ENCODE peak calls at places on chromosomes 12 and 14, in four cellular contexts. One of them, this sample, is unnamed.

GRCh38 chr12:120474092-120474960 is 4.8 kb upstream of the SRSF9 start:
- DNase-seq in astrocyte of the spinal cord: peak
- DNase-seq in NCI-H187 treated with DMSO at 0.1 percent for 48 hours: no peak
- DNase-seq in stimulated activated CD4-positive, alpha-beta T cell treated with anti-CD3 and anti-CD28 coated beads, Interleukin-15, amount 100 ng/mL, for 24 hours: no peak
- DNase-seq in this sample: peak

GRCh38 chr14:104221636-104222375 is 83.4 kb downstream of the KIF26A start:
- DNase-seq in astrocyte of the spinal cord: no peak
- DNase-seq in NCI-H187 treated with DMSO at 0.1 percent for 48 hours: no peak
- DNase-seq in stimulated activated CD4-positive, alpha-beta T cell treated with anti-CD3 and anti-CD28 coated beads, Interleukin-15, amount 100 ng/mL, for 24 hours: no peak
- DNase-seq in this sample: no peak

GRCh38 chr12:94615284-94616216 is 34.8 kb downstream of the TMCC3 start:
- DNase-seq in astrocyte of the spinal cord: peak
- DNase-seq in NCI-H187 treated with DMSO at 0.1 percent for 48 hours: no peak
- DNase-seq in stimulated activated CD4-positive, alpha-beta T cell treated with anti-CD3 and anti-CD28 coated beads, Interleukin-15, amount 100 ng/mL, for 24 hours: no peak
- DNase-seq in this sample: peak

GRCh38 chr14:104361921-104362681 is 217.5 kb upstream of the C14orf180 start:
- DNase-seq in astrocyte of the spinal cord: no peak
- DNase-seq in NCI-H187 treated with DMSO at 0.1 percent for 48 hours: no peak
- DNase-seq in stimulated activated CD4-positive, alpha-beta T cell treated with anti-CD3 and anti-CD28 coated beads, Interleukin-15, amount 100 ng/mL, for 24 hours: no peak
- DNase-seq in this sample: no peak

GRCh38 chr14:87491816-87492215 is 501.2 kb downstream of the GALC start:
- DNase-seq in astrocyte of the spinal cord: no peak
- DNase-seq in NCI-H187 treated with DMSO at 0.1 percent for 48 hours: no peak
- DNase-seq in stimulated activated CD4-positive, alpha-beta T cell treated with anti-CD3 and anti-CD28 coated beads, Interleukin-15, amount 100 ng/mL, for 24 hours: no peak
- DNase-seq in this sample: no peak

GRCh38 chr12:92717202-92717601 is 14.4 kb downstream of the PLEKHG7 start:
- DNase-seq in astrocyte of the spinal cord: peak
- DNase-seq in NCI-H187 treated with DMSO at 0.1 percent for 48 hours: no peak
- DNase-seq in stimulated activated CD4-positive, alpha-beta T cell treated with anti-CD3 and anti-CD28 coated beads, Interleukin-15, amount 100 ng/mL, for 24 hours: no peak
- DNase-seq in this sample: peak

GRCh38 chr12:98939350-98939749 is 294.3 kb downstream of the APAF1 start:
- DNase-seq in astrocyte of the spinal cord: peak
- DNase-seq in NCI-H187 treated with DMSO at 0.1 percent for 48 hours: no peak
- DNase-seq in stimulated activated CD4-positive, alpha-beta T cell treated with anti-CD3 and anti-CD28 coated beads, Interleukin-15, amount 100 ng/mL, for 24 hours: no peak
- DNase-seq in this sample: peak

GRCh38 chr14:34187645-34188044 is 236.8 kb upstream of the EGLN3 start:
- DNase-seq in astrocyte of the spinal cord: no peak
- DNase-seq in NCI-H187 treated with DMSO at 0.1 percent for 48 hours: no peak
- DNase-seq in stimulated activated CD4-positive, alpha-beta T cell treated with anti-CD3 and anti-CD28 coated beads, Interleukin-15, amount 100 ng/mL, for 24 hours: no peak
- DNase-seq in this sample: no peak

GRCh38 chr14:104957146-104958113 is 20.7 kb downstream of the AHNAK2 start:
- DNase-seq in astrocyte of the spinal cord: no peak
- DNase-seq in NCI-H187 treated with DMSO at 0.1 percent for 48 hours: no peak
- DNase-seq in stimulated activated CD4-positive, alpha-beta T cell treated with anti-CD3 and anti-CD28 coated beads, Interleukin-15, amount 100 ng/mL, for 24 hours: no peak
- DNase-seq in this sample: peak

GRCh38 chr14:54737132-54737711 is 165.4 kb downstream of the GCH1 start:
- DNase-seq in astrocyte of the spinal cord: peak
- DNase-seq in NCI-H187 treated with DMSO at 0.1 percent for 48 hours: no peak
- DNase-seq in stimulated activated CD4-positive, alpha-beta T cell treated with anti-CD3 and anti-CD28 coated beads, Interleukin-15, amount 100 ng/mL, for 24 hours: peak
- DNase-seq in this sample: peak

GRCh38 chr14:23692416-23692815 is 56.3 kb downstream of the DHRS2 start:
- DNase-seq in astrocyte of the spinal cord: no peak
- DNase-seq in NCI-H187 treated with DMSO at 0.1 percent for 48 hours: no peak
- DNase-seq in stimulated activated CD4-positive, alpha-beta T cell treated with anti-CD3 and anti-CD28 coated beads, Interleukin-15, amount 100 ng/mL, for 24 hours: no peak
- DNase-seq in this sample: no peak

GRCh38 chr12:124622326-124622725 is 54.9 kb upstream of the NCOR2 start:
- DNase-seq in astrocyte of the spinal cord: no peak
- DNase-seq in NCI-H187 treated with DMSO at 0.1 percent for 48 hours: no peak
- DNase-seq in stimulated activated CD4-positive, alpha-beta T cell treated with anti-CD3 and anti-CD28 coated beads, Interleukin-15, amount 100 ng/mL, for 24 hours: no peak
- DNase-seq in this sample: no peak

GRCh38 chr12:6451348-6452244 is at the start of gene TAPBPL:
- DNase-seq in astrocyte of the spinal cord: peak
- DNase-seq in NCI-H187 treated with DMSO at 0.1 percent for 48 hours: peak
- DNase-seq in stimulated activated CD4-positive, alpha-beta T cell treated with anti-CD3 and anti-CD28 coated beads, Interleukin-15, amount 100 ng/mL, for 24 hours: peak
- DNase-seq in this sample: peak

GRCh38 chr14:26444745-26445144 is 153.1 kb downstream of the NOVA1 start:
- DNase-seq in astrocyte of the spinal cord: peak
- DNase-seq in NCI-H187 treated with DMSO at 0.1 percent for 48 hours: no peak
- DNase-seq in stimulated activated CD4-positive, alpha-beta T cell treated with anti-CD3 and anti-CD28 coated beads, Interleukin-15, amount 100 ng/mL, for 24 hours: no peak
- DNase-seq in this sample: peak

GRCh38 chr12:39581592-39581991 is 38.0 kb downstream of the ABCD2 start:
- DNase-seq in astrocyte of the spinal cord: no peak
- DNase-seq in NCI-H187 treated with DMSO at 0.1 percent for 48 hours: no peak
- DNase-seq in stimulated activated CD4-positive, alpha-beta T cell treated with anti-CD3 and anti-CD28 coated beads, Interleukin-15, amount 100 ng/mL, for 24 hours: no peak
- DNase-seq in this sample: peak

GRCh38 chr12:100793182-100793581 is 1.4 kb upstream of the ANO4 start:
- DNase-seq in astrocyte of the spinal cord: peak
- DNase-seq in NCI-H187 treated with DMSO at 0.1 percent for 48 hours: no peak
- DNase-seq in stimulated activated CD4-positive, alpha-beta T cell treated with anti-CD3 and anti-CD28 coated beads, Interleukin-15, amount 100 ng/mL, for 24 hours: no peak
- DNase-seq in this sample: peak

GRCh38 chr14:106343636-106344035 is 817.3 kb downstream of the TMEM121 start:
- DNase-seq in astrocyte of the spinal cord: no peak
- DNase-seq in NCI-H187 treated with DMSO at 0.1 percent for 48 hours: no peak
- DNase-seq in stimulated activated CD4-positive, alpha-beta T cell treated with anti-CD3 and anti-CD28 coated beads, Interleukin-15, amount 100 ng/mL, for 24 hours: no peak
- DNase-seq in this sample: no peak

GRCh38 chr14:65549429-65549828 is 136.9 kb downstream of the FUT8 start:
- DNase-seq in astrocyte of the spinal cord: no peak
- DNase-seq in NCI-H187 treated with DMSO at 0.1 percent for 48 hours: no peak
- DNase-seq in stimulated activated CD4-positive, alpha-beta T cell treated with anti-CD3 and anti-CD28 coated beads, Interleukin-15, amount 100 ng/mL, for 24 hours: no peak
- DNase-seq in this sample: no peak